ENCODE peak calls at places on chromosomes 13 and 19, in nine cellular contexts. I is LoVo; P is activated naive CD8-positive, alpha-beta T cell treated with anti-CD3 and anti-CD28 coated beads for 36 hours; E is NCI-H1105 treated with DMSO at 0.1 percent for 48 hours; C is NCI-H1694 treated with DMSO at 0.1 percent for 48 hours; S is stomach; T is pancreas; V is activated T-helper 1 cell treated with Interleukin-2 at 50 U/mL for 16 hours; N is EH. W is an unnamed sample.

GRCh38 chr19:3455393-3455955 is 24.9 kb downstream of the SMIM24 start:
- DNase-seq in V (no peak), P (no peak), I (no peak), C (no peak), T (no peak), N (no peak), S (no peak), E (no peak), W (no peak)

GRCh38 chr19:19510432-19510831 is 4.9 kb downstream of the TSSK6 start:
- DNase-seq in I (no peak), E (no peak), T (no peak), S (no peak), N (peak), P (no peak), V (no peak), C (no peak), W (no peak)

GRCh38 chr13:31200636-31200970 is 828 bp downstream of the B3GLCT start:
- DNase-seq in C (no peak), P (no peak), N (peak), S (peak), V (no peak), T (peak), E (peak), I (peak), W (peak)

GRCh38 chr13:94656766-94657165 is 55.1 kb downstream of the GPR180 start:
- DNase-seq in S (no peak), I (no peak), E (no peak), T (no peak), N (peak), P (no peak), V (no peak), C (no peak), W (no peak)

GRCh38 chr19:23440791-23441190 is 45.5 kb upstream of the ZNF91 start:
- DNase-seq in P (no peak), N (no peak), E (no peak), V (no peak), I (no peak), C (no peak), T (no peak), S (no peak), W (no peak)

GRCh38 chr19:45348367-45349125 is 8.0 kb downstream of the KLC3 start:
- DNase-seq in C (no peak), T (no peak), I (no peak), P (no peak), V (no peak), N (no peak), E (no peak), S (no peak), W (no peak)

GRCh38 chr19:30406220-30406944 is 34.2 kb downstream of the ZNF536 start:
- DNase-seq in P (no peak), T (no peak), I (no peak), V (no peak), N (no peak), S (no peak), C (no peak), E (no peak), W (peak)

GRCh38 chr19:58575183-58576041 is 2.3 kb upstream of the MZF1 start:
- DNase-seq in S (peak), E (no peak), C (no peak), P (peak), V (peak), I (peak), T (peak), N (peak), W (peak)

GRCh38 chr19:2255982-2256685 is at the start of gene JSRP1:
- DNase-seq in S (no peak), V (no peak), T (no peak), E (no peak), P (no peak), I (no peak), C (no peak), N (no peak), W (no peak)

GRCh38 chr19:7492142-7493055 is 3.6 kb upstream of the PEX11G start:
- DNase-seq in N (peak), S (no peak), E (no peak), V (no peak), T (no peak), P (peak), C (no peak), I (no peak), W (no peak)

GRCh38 chr19:7627166-7627565 is 2.2 kb downstream of the XAB2 start:
- DNase-seq in V (no peak), T (no peak), N (no peak), I (no peak), P (no peak), E (no peak), C (no peak), S (no peak), W (no peak)

GRCh38 chr13:101916108-101916757 is 463.8 kb downstream of the ITGBL1 start:
- DNase-seq in N (no peak), T (no peak), I (no peak), E (peak), S (no peak), C (peak), V (no peak), P (no peak), W (peak)

GRCh38 chr19:19405919-19406877 is 723 bp downstream of the GATAD2A start:
- DNase-seq in N (peak), E (peak), S (peak), C (peak), P (peak), T (peak), V (peak), I (peak), W (peak)

GRCh38 chr19:5823579-5824281 is 15.8 kb downstream of the FUT6 start:
- DNase-seq in V (no peak), E (no peak), P (no peak), S (peak), I (peak), T (no peak), N (peak), C (no peak), W (no peak)

W was measured in left ventricle myocardium superior.